ENCODE peak calls at places on chromosomes 7 and 10, in eight cellular contexts. I is activated naive CD4-positive, alpha-beta T cell treated with anti-CD3 and anti-CD28 coated beads, Interleukin-2, amount 50 U/mL, for 72 hours; W is left cardiac atrium; K is gastroesophageal sphincter; X is activated T-cell treated with anti-CD3 and anti-CD28 coated beads, Interleukin-2, amount 50 U/mL, for 4 hours; P is HepG2; U is heart left ventricle; R is activated CD8-positive, alpha-beta T cell treated with anti-CD3 and anti-CD28 coated beads for 36 hours. N is an unnamed sample.

GRCh38 chr7:133530682-133531081 is 277.8 kb downstream of the EXOC4 start:
- ATAC-seq in I (no peak), K (no peak), U (peak), R (no peak), P (no peak), W (peak), X (no peak), N (no peak)

GRCh38 chr10:28996947-28997551 is 291.8 kb upstream of the LYZL1 start:
- ATAC-seq in P (no peak), K (no peak), X (no peak), R (no peak), U (no peak), I (no peak), W (no peak), N (no peak)

GRCh38 chr7:92827464-92827863 is 8.9 kb downstream of the CDK6 start:
- ATAC-seq in K (no peak), I (no peak), X (no peak), W (no peak), P (peak), U (no peak), R (no peak), N (no peak)

GRCh38 chr7:109696723-109697122 is 1127.0 kb downstream of the DNAJB9 start:
- ATAC-seq in P (no peak), I (no peak), X (no peak), U (no peak), R (no peak), W (no peak), K (no peak), N (no peak)

GRCh38 chr7:112897839-112898431 is 107.7 kb upstream of the TMEM168 start:
- ATAC-seq in U (peak), P (peak), X (no peak), W (peak), R (no peak), K (no peak), I (no peak), N (no peak)

GRCh38 chr10:104151737-104152136 is 29.8 kb downstream of the SFR1 start:
- ATAC-seq in X (no peak), K (no peak), I (no peak), R (no peak), P (no peak), W (no peak), U (no peak), N (no peak)

GRCh38 chr10:50397312-50398140 is 146.2 kb upstream of the ASAH2 start:
- ATAC-seq in X (peak), U (peak), P (peak), R (peak), I (no peak), W (no peak), K (no peak), N (peak)

GRCh38 chr10:80191589-80192270 is 13.6 kb downstream of the ANXA11 start:
- ATAC-seq in P (no peak), X (no peak), U (no peak), W (no peak), I (no peak), K (no peak), R (no peak), N (no peak)

GRCh38 chr10:5776881-5777197 is 36.4 kb downstream of the GDI2 start:
- ATAC-seq in P (no peak), R (no peak), U (no peak), I (no peak), X (no peak), K (peak), W (peak), N (no peak)

GRCh38 chr10:24542314-24543270 is 181.1 kb downstream of the ARHGAP21 start:
- ATAC-seq in U (no peak), R (no peak), X (no peak), P (no peak), I (no peak), K (no peak), W (no peak), N (no peak)

GRCh38 chr7:438361-438760 is 81.3 kb downstream of the PDGFA start:
- ATAC-seq in R (no peak), P (peak), I (no peak), X (no peak), U (no peak), K (no peak), W (no peak), N (no peak)